ENCODE peak calls at places on chromosomes 2 and 18, in seven cellular contexts. T is heart right ventricle, Y is colonic mucosa, H is dorsolateral prefrontal cortex, F is pancreas, A is left lung, Z is A673. L is an unnamed sample.

GRCh38 chr18:47323158-47323557 is 71.7 kb upstream of the SKOR2 start:
- DNase-seq in A (no peak), F (no peak), Y (no peak), T (no peak), Z (peak), H (no peak), L (no peak)

GRCh38 chr2:2046497-2046896 is 284.6 kb downstream of the MYT1L start:
- DNase-seq in F (no peak), Z (no peak), T (no peak), Y (no peak), H (no peak), A (no peak), L (no peak)

GRCh38 chr18:51447351-51447896 is 249.9 kb upstream of the MEX3C start:
- DNase-seq in Y (no peak), F (peak), T (peak), Z (no peak), H (peak), A (no peak), L (no peak)

GRCh38 chr2:85089464-85090072 is 43.6 kb upstream of the TCF7L1 start:
- DNase-seq in F (no peak), H (no peak), A (no peak), Z (no peak), Y (no peak), T (no peak), L (no peak)

GRCh38 chr18:63342206-63342605 is 22.6 kb upstream of the BCL2 start:
- DNase-seq in H (no peak), F (no peak), T (no peak), Z (peak), A (no peak), Y (no peak), L (no peak)

GRCh38 chr2:238305965-238306679 is 14.2 kb upstream of the TRAF3IP1 start:
- DNase-seq in H (no peak), Z (no peak), F (no peak), T (no peak), A (no peak), Y (peak), L (no peak)

GRCh38 chr2:64857581-64858471 is 131.4 kb upstream of the SLC1A4 start:
- DNase-seq in A (peak), Z (peak), T (peak), Y (peak), F (peak), H (peak), L (peak)

GRCh38 chr2:65053199-65053598 is 3.0 kb upstream of the CEP68 start:
- DNase-seq in Z (no peak), F (no peak), T (no peak), A (no peak), H (no peak), Y (no peak), L (peak)

GRCh38 chr2:168560817-168561485 is 104.9 kb downstream of the CERS6 start:
- DNase-seq in A (no peak), Z (no peak), H (no peak), Y (no peak), T (no peak), F (no peak), L (no peak)

GRCh38 chr2:128300151-128300550 is 18.5 kb downstream of the HS6ST1 start:
- DNase-seq in T (no peak), Y (no peak), A (peak), H (no peak), Z (no peak), F (no peak), L (no peak)

GRCh38 chr18:57839942-57840381 is 36.8 kb upstream of the ATP8B1 start:
- DNase-seq in F (no peak), Y (no peak), T (no peak), A (no peak), H (no peak), Z (no peak), L (no peak)

GRCh38 chr2:3485166-3485565 is 34.2 kb downstream of the ADI1 start:
- DNase-seq in T (no peak), F (no peak), Z (no peak), A (no peak), H (no peak), Y (no peak), L (no peak)

GRCh38 chr2:161138429-161138828 is 21.8 kb upstream of the TANK start:
- DNase-seq in A (no peak), H (no peak), F (no peak), T (no peak), Z (no peak), Y (no peak), L (no peak)

GRCh38 chr2:69073928-69074575 is 61.1 kb downstream of the ANTXR1 start:
- DNase-seq in T (no peak), F (no peak), Y (no peak), H (no peak), Z (no peak), A (no peak), L (no peak)

GRCh38 chr2:854460-854859 is 96.2 kb upstream of the SNTG2 start:
- DNase-seq in Z (no peak), Y (peak), F (peak), T (no peak), A (no peak), H (no peak), L (no peak)

GRCh38 chr2:6794484-6794883 is 71.2 kb downstream of the CMPK2 start:
- DNase-seq in A (no peak), T (no peak), Z (no peak), F (no peak), H (no peak), Y (no peak), L (no peak)

GRCh38 chr2:219252570-219252899 is 508 bp upstream of the TUBA4B start:
- DNase-seq in H (peak), T (no peak), Z (no peak), Y (peak), F (no peak), A (no peak), L (no peak)

GRCh38 chr18:50836521-50836957 is 16.7 kb upstream of the MRO start:
- DNase-seq in T (no peak), F (peak), Y (no peak), A (no peak), H (no peak), Z (peak), L (no peak)

GRCh38 chr2:43905871-43906270 is 67.1 kb downstream of the ABCG8 start:
- DNase-seq in T (no peak), Z (no peak), Y (no peak), F (no peak), A (no peak), H (no peak), L (no peak)

GRCh38 chr18:72674710-72675109 is 130.6 kb upstream of the CBLN2 start:
- DNase-seq in T (no peak), Z (no peak), H (no peak), Y (no peak), F (no peak), A (no peak), L (no peak)

GRCh38 chr2:177970670-177971454 is 101.7 kb downstream of the PDE11A start:
- DNase-seq in T (no peak), Z (no peak), A (no peak), H (no peak), F (no peak), Y (no peak), L (no peak)

GRCh38 chr2:115292742-115293141 is 850.3 kb downstream of the DPP10 start:
- DNase-seq in Y (no peak), Z (no peak), A (no peak), T (no peak), H (no peak), F (no peak), L (no peak)

GRCh38 chr2:167134381-167135072 is 246.2 kb downstream of the XIRP2 start:
- DNase-seq in Y (no peak), H (no peak), F (no peak), T (no peak), Z (no peak), A (no peak), L (no peak)

GRCh38 chr2:24411488-24412146 is 51.3 kb upstream of the ITSN2 start:
- DNase-seq in Y (no peak), T (no peak), Z (no peak), F (no peak), A (no peak), H (no peak), L (no peak)

GRCh38 chr18:76363451-76364120 is 131.5 kb downstream of the ZNF516 start:
- DNase-seq in Y (no peak), A (no peak), H (no peak), T (no peak), F (no peak), Z (peak), L (no peak)

GRCh38 chr2:156340818-156341481 is 8.4 kb upstream of the NR4A2 start:
- DNase-seq in A (peak), T (no peak), F (no peak), Y (no peak), Z (peak), H (no peak), L (no peak)

GRCh38 chr2:2050321-2050905 is 280.7 kb downstream of the MYT1L start:
- DNase-seq in H (no peak), A (no peak), Z (no peak), Y (no peak), F (no peak), T (no peak), L (no peak)

GRCh38 chr2:162734866-162735265 is 103.7 kb downstream of the KCNH7 start:
- DNase-seq in H (no peak), T (no peak), F (no peak), A (no peak), Y (no peak), Z (no peak), L (no peak)

GRCh38 chr2:38658613-38659012 is 7.3 kb upstream of the GALM start:
- DNase-seq in T (no peak), H (no peak), Y (no peak), A (no peak), F (no peak), Z (no peak), L (no peak)

GRCh38 chr2:64105676-64106461 is 38.4 kb downstream of the PELI1 start:
- DNase-seq in A (no peak), Y (no peak), T (no peak), H (no peak), F (no peak), Z (no peak), L (no peak)

GRCh38 chr2:72813841-72814240 is 12.0 kb downstream of the EXOC6B start:
- DNase-seq in F (no peak), Z (no peak), Y (no peak), T (no peak), A (no peak), H (no peak), L (no peak)

GRCh38 chr2:29742641-29743040 is 178.7 kb downstream of the ALK start:
- DNase-seq in H (no peak), Z (no peak), Y (no peak), F (no peak), A (no peak), T (no peak), L (no peak)

GRCh38 chr2:121479882-121480522 is 50.7 kb upstream of the RNU4ATAC start:
- DNase-seq in T (no peak), Y (peak), H (no peak), F (peak), Z (no peak), A (no peak), L (no peak)

GRCh38 chr2:66567000-66567399 is 132.1 kb downstream of the MEIS1 start:
- DNase-seq in H (no peak), A (no peak), Y (no peak), T (no peak), Z (no peak), F (no peak), L (no peak)

GRCh38 chr2:33437297-33437696 is 39.2 kb upstream of the RASGRP3 start:
- DNase-seq in F (no peak), H (no peak), Y (no peak), T (no peak), A (no peak), Z (no peak), L (no peak)

GRCh38 chr2:20514596-20515269 is 67.9 kb downstream of the RHOB start:
- DNase-seq in A (no peak), Z (no peak), H (no peak), Y (no peak), T (no peak), F (no peak), L (no peak)

GRCh38 chr2:239443666-239444567 is 43.1 kb upstream of the HDAC4 start:
- DNase-seq in H (no peak), Y (no peak), A (no peak), F (no peak), T (no peak), Z (no peak), L (peak)

GRCh38 chr2:241803387-241804325 is 5.3 kb upstream of the NEU4 start:
- DNase-seq in H (peak), T (peak), Z (peak), F (peak), Y (peak), A (peak), L (no peak)

GRCh38 chr2:74293191-74294065 is 49.8 kb downstream of the SLC4A5 start:
- DNase-seq in A (no peak), F (no peak), H (no peak), Y (no peak), Z (no peak), T (no peak), L (no peak)
- H3K27ac ChIP-seq in A (peak), F (no peak), H (no peak), Y (no peak), Z (no peak), T (no peak), L (no peak)

GRCh38 chr2:234974501-234975385 is 22.9 kb downstream of the SH3BP4 start:
- DNase-seq in A (no peak), H (no peak), Y (no peak), T (no peak), F (peak), Z (peak), L (no peak)
- H3K27ac ChIP-seq in A (no peak), H (peak), Y (no peak), T (no peak), F (peak), Z (no peak), L (peak)

GRCh38 chr18:45688113-45688512 is 35.9 kb upstream of the SLC14A1 start:
- DNase-seq in Z (no peak), Y (no peak), T (no peak), A (no peak), H (no peak), F (no peak), L (no peak)
- H3K27ac ChIP-seq in Z (no peak), Y (no peak), T (no peak), A (no peak), H (no peak), F (no peak), L (no peak)

GRCh38 chr18:24677011-24677410 is 216.6 kb downstream of the HRH4 start:
- DNase-seq in A (no peak), F (no peak), T (no peak), Y (no peak), H (no peak), Z (no peak), L (no peak)

GRCh38 chr18:24678626-24679025 is 218.2 kb downstream of the HRH4 start:
- DNase-seq in Y (no peak), H (no peak), T (no peak), A (no peak), F (no peak), Z (no peak), L (no peak)

GRCh38 chr18:24674236-24675004 is 214.0 kb downstream of the HRH4 start:
- DNase-seq in H (no peak), A (no peak), F (no peak), T (no peak), Z (no peak), Y (no peak), L (no peak)

GRCh38 chr18:24678113-24678512 is 217.7 kb downstream of the HRH4 start:
- DNase-seq in T (no peak), H (no peak), Z (no peak), F (no peak), A (no peak), Y (no peak), L (no peak)

DNA sequence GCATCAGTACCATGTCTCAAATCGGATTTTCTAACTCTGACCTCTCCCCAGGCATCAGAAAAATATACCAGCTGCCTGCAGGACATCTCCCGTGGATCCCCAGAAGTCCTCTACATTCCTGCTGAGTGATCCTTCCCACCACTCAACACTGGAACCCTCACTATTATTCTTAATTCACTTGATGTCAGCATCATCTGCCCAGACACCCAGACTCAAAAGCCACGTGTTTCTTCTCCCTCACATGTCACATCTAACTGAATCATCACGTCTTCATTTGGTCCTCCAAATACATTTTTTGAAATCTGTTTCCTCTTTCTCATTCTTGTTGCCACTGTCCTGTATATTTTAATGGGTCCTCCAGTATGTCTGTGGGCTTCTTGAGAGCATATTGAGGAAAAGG is 218.6 kb downstream of the HRH4 start:
- DNase-seq in Z (no peak), H (no peak), Y (no peak), T (no peak), F (no peak), A (no peak), L (no peak)
- H3K27ac ChIP-seq in Z (no peak), H (no peak), Y (no peak), T (no peak), F (no peak), A (no peak), L (no peak)

GRCh38 chr2:148876190-148876588 is 1.2 kb downstream of the KIF5C start:
- DNase-seq in H (peak), A (no peak), F (no peak), Y (no peak), T (no peak), Z (no peak), L (no peak)

GRCh38 chr2:148875387-148876051 is 492 bp downstream of the KIF5C start:
- DNase-seq in T (no peak), H (peak), A (peak), Y (no peak), Z (no peak), F (no peak), L (peak)

GRCh38 chr2:148876589-148877402 is 1.8 kb downstream of the KIF5C start:
- DNase-seq in H (peak), F (peak), Y (peak), A (peak), T (no peak), Z (no peak), L (peak)

GRCh38 chr2:148874868-148875341 is at the start of gene KIF5C:
- DNase-seq in F (peak), Y (peak), H (peak), Z (peak), T (peak), A (peak), L (peak)

GRCh38 chr2:148877403-148877740 is 2.3 kb downstream of the KIF5C start:
- DNase-seq in F (no peak), A (no peak), Z (no peak), T (no peak), Y (no peak), H (no peak), L (no peak)
- H3K27ac ChIP-seq in F (no peak), A (no peak), Z (no peak), T (no peak), Y (no peak), H (peak), L (peak)

GRCh38 chr18:23631312-23631711 is 31.4 kb downstream of the ANKRD29 start:
- DNase-seq in H (no peak), Z (no peak), A (no peak), Y (no peak), F (no peak), T (no peak), L (no peak)

GRCh38 chr18:23626451-23627279 is 36.0 kb downstream of the ANKRD29 start:
- DNase-seq in T (no peak), F (no peak), H (no peak), Z (peak), Y (no peak), A (no peak), L (no peak)

GRCh38 chr18:23629444-23629946 is 33.2 kb downstream of the ANKRD29 start:
- DNase-seq in A (peak), F (no peak), Z (no peak), Y (peak), H (no peak), T (no peak), L (no peak)

GRCh38 chr18:23627964-23628363 is 34.7 kb downstream of the ANKRD29 start:
- DNase-seq in A (no peak), T (no peak), H (no peak), Z (no peak), F (no peak), Y (no peak), L (no peak)

GRCh38 chr18:23627325-23627724 is 35.4 kb downstream of the ANKRD29 start:
- DNase-seq in A (no peak), Z (peak), F (peak), T (no peak), Y (peak), H (no peak), L (no peak)
- H3K27ac ChIP-seq in A (peak), Z (no peak), F (no peak), T (no peak), Y (no peak), H (no peak), L (no peak)

GRCh38 chr2:28174211-28174610 is 218.4 kb upstream of the FOSL2 start:
- DNase-seq in H (no peak), Y (no peak), A (no peak), F (no peak), Z (no peak), T (no peak), L (no peak)
- H3K27ac ChIP-seq in H (no peak), Y (no peak), A (no peak), F (no peak), Z (no peak), T (no peak), L (no peak)

GRCh38 chr2:134411828-134412638 is 158.2 kb downstream of the MGAT5 start:
- DNase-seq in A (no peak), F (peak), Z (peak), H (peak), T (peak), Y (peak), L (peak)

GRCh38 chr2:134413912-134414311 is 160.0 kb downstream of the MGAT5 start:
- DNase-seq in T (no peak), Z (no peak), F (no peak), A (no peak), H (no peak), Y (no peak), L (no peak)

GRCh38 chr2:134413430-134413829 is 159.6 kb downstream of the MGAT5 start:
- DNase-seq in Y (no peak), Z (no peak), A (no peak), T (no peak), F (no peak), H (no peak), L (no peak)

GRCh38 chr2:134411279-134411827 is 157.5 kb downstream of the MGAT5 start:
- DNase-seq in T (no peak), Z (no peak), A (no peak), F (no peak), Y (no peak), H (no peak), L (no peak)

DNA sequence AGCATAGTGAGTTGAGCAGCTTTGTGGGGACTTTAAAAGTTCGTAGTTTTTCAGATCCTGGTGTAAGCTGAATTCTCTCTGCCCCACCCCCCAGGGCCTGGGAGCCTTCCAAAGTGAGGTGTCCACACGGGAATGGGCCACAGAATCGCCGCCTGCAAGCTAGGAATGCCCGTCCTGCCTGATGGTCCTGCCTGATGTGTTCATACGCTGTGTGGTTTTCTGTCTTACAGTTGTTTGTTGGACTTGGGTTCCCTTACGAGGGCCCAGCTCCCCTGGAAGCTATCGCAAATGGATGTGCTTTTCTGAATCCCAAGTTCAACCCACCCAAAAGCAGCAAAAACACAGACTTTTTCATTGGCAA is 158.7 kb downstream of the MGAT5 start:
- DNase-seq in Z (no peak), F (peak), T (no peak), H (no peak), Y (no peak), A (no peak), L (peak)
- H3K27ac ChIP-seq in Z (no peak), F (no peak), T (no peak), H (peak), Y (no peak), A (no peak), L (peak)

GRCh38 chr18:77547757-77548156 is 298.1 kb downstream of the GALR1 start:
- DNase-seq in A (no peak), H (no peak), T (peak), Z (no peak), F (peak), Y (peak), L (no peak)
- H3K27ac ChIP-seq in A (no peak), H (no peak), T (no peak), Z (no peak), F (no peak), Y (no peak), L (no peak)